ENCODE peak calls at places on chromosomes 12 and 14, in four cellular contexts. Y is CD8-positive, alpha-beta memory T cell; L is breast epithelium; X is OCI-M1. T is an unnamed sample.

GRCh38 chr14:100017578-100017977 is 47.6 kb upstream of the EVL start:
- DNase-seq in L (no peak), X (no peak), Y (no peak), T (peak; percentile 87)

GRCh38 chr12:105744659-105745058 is 394.1 kb downstream of the NUAK1 start:
- DNase-seq in L (no peak), Y (no peak), X (no peak), T (no peak)

GRCh38 chr14:66610154-66610563 is 102.2 kb downstream of the GPHN start:
- DNase-seq in X (peak; percentile 1), Y (no peak), L (no peak), T (no peak)

GRCh38 chr14:101705733-101706508 is 55.6 kb upstream of the PPP2R5C start:
- DNase-seq in L (no peak), X (no peak), Y (peak; percentile 78), T (peak; percentile 10)

GRCh38 chr14:89378119-89378518 is 38.9 kb downstream of the FOXN3 start:
- DNase-seq in L (no peak), X (no peak), Y (no peak), T (peak; percentile 87)

GRCh38 chr14:103520657-103521437 is 1.8 kb downstream of the CKB start:
- DNase-seq in Y (peak; percentile 77), X (peak; percentile 93), L (peak; percentile 75), T (no peak)

GRCh38 chr12:116427200-116427932 is 131.8 kb upstream of the MAP1LC3B2 start:
- DNase-seq in X (no peak), L (no peak), Y (no peak), T (no peak)

GRCh38 chr14:95125156-95125555 is 32.2 kb downstream of the DICER1 start:
- DNase-seq in L (no peak), X (no peak), Y (no peak), T (no peak)

GRCh38 chr12:40959041-40959440 is 229.1 kb upstream of the PDZRN4 start:
- DNase-seq in X (no peak), Y (no peak), L (no peak), T (peak; percentile 73)

T was measured in astrocyte.